ENCODE peak calls at places on chromosomes 12 and 14, in six cellular contexts. Q, P, V, T, R and L are unnamed samples.

GRCh38 chr12:117121456-117121855 is 22.2 kb upstream of the TESC start:
- DNase-seq in Q (no peak), P (no peak), V (no peak), T (no peak), R (no peak), L (no peak)

GRCh38 chr12:54262403-54262925 is 17.5 kb downstream of the CBX5 start:
- DNase-seq in Q (no peak), P (no peak), V (peak; percentile 34), T (peak; percentile 43), R (no peak), L (no peak)

GRCh38 chr14:50425816-50426215 is 29.1 kb upstream of the CDKL1 start:
- DNase-seq in Q (no peak), P (no peak), V (no peak), T (no peak), R (no peak), L (no peak)

GRCh38 chr14:24372701-24373416 is 4.9 kb downstream of the NFATC4 start:
- DNase-seq in Q (no peak), P (no peak), V (no peak), T (no peak), R (no peak), L (no peak)

GRCh38 chr14:100131181-100131580 is 28.3 kb downstream of the DEGS2 start:
- DNase-seq in Q (no peak), P (no peak), V (no peak), T (no peak), R (no peak), L (no peak)

GRCh38 chr12:15701212-15701611 is 88.0 kb downstream of the EPS8 start:
- DNase-seq in Q (no peak), P (no peak), V (peak; percentile 75), T (peak; percentile 84), R (no peak), L (no peak)

GRCh38 chr12:69252033-69252432 is 12.7 kb downstream of the CPSF6 start:
- DNase-seq in Q (no peak), P (no peak), V (no peak), T (no peak), R (no peak), L (no peak)

GRCh38 chr14:34810028-34810427 is 65.1 kb downstream of the BAZ1A start:
- DNase-seq in Q (no peak), P (no peak), V (no peak), T (no peak), R (no peak), L (no peak)

GRCh38 chr14:71465316-71465715 is 466.9 kb upstream of the RGS6 start:
- DNase-seq in Q (no peak), P (no peak), V (no peak), T (no peak), R (no peak), L (no peak)

GRCh38 chr14:33842299-33842698 is 108.6 kb downstream of the EGLN3 start:
- DNase-seq in Q (no peak), P (no peak), V (peak; percentile 70), T (peak; percentile 96), R (no peak), L (no peak)

GRCh38 chr12:44846826-44847225 is 29.3 kb downstream of the NELL2 start:
- DNase-seq in Q (no peak), P (no peak), V (no peak), T (no peak), R (no peak), L (no peak)

GRCh38 chr12:127559349-127560040 is 707.5 kb upstream of the TMEM132C start:
- DNase-seq in Q (no peak), P (peak; percentile 34), V (no peak), T (peak; percentile 83), R (no peak), L (peak; percentile 5)

GRCh38 chr12:85390281-85390680 is 110.3 kb downstream of the ALX1 start:
- DNase-seq in Q (no peak), P (no peak), V (no peak), T (no peak), R (no peak), L (no peak)

GRCh38 chr14:68886109-68886434 is 93.0 kb downstream of the ACTN1 start:
- DNase-seq in Q (no peak), P (no peak), V (no peak), T (no peak), R (no peak), L (no peak)

GRCh38 chr14:53217283-53217994 is 64.3 kb upstream of the DDHD1 start:
- DNase-seq in Q (peak; percentile 38), P (peak; percentile 65), V (peak; percentile 83), T (peak; percentile 44), R (peak; percentile 71), L (peak; percentile 81)

GRCh38 chr14:44453433-44454171 is 53.5 kb downstream of the FSCB start:
- DNase-seq in Q (no peak), P (no peak), V (no peak), T (no peak), R (no peak), L (no peak)

GRCh38 chr12:113277511-113277910 is 56.2 kb downstream of the TPCN1 start:
- DNase-seq in Q (no peak), P (no peak), V (no peak), T (no peak), R (no peak), L (no peak)

GRCh38 chr14:51298895-51299294 is 58.8 kb downstream of the TMX1 start:
- DNase-seq in Q (no peak), P (no peak), V (no peak), T (peak; percentile 59), R (no peak), L (no peak)

GRCh38 chr14:58978336-58978735 is 210.1 kb upstream of the DAAM1 start:
- DNase-seq in Q (no peak), P (no peak), V (no peak), T (no peak), R (no peak), L (no peak)

GRCh38 chr14:75339059-75339458 is 60.4 kb downstream of the FOS start:
- DNase-seq in Q (no peak), P (no peak), V (no peak), T (peak; percentile 18), R (no peak), L (no peak)

GRCh38 chr14:35509846-35510245 is 24.1 kb upstream of the INSM2 start:
- DNase-seq in Q (no peak), P (no peak), V (no peak), T (no peak), R (no peak), L (no peak)

GRCh38 chr14:90154110-90154509 is 92.3 kb downstream of the KCNK13 start:
- DNase-seq in Q (no peak), P (no peak), V (no peak), T (no peak), R (no peak), L (no peak)